ENCODE peak calls at places on chromosomes 11 and 22, in five cellular contexts. R is activated CD8-positive, alpha-beta T cell treated with anti-CD3 and anti-CD28 coated beads for 36 hours; S is HFFc6; U is mammary epithelial cell; B is astrocyte of the cerebellum. L is an unnamed sample.

GRCh38 chr22:29344137-29344536 is 28.6 kb upstream of the RASL10A start:
- DNase-seq in R (no peak), S (peak; percentile 98), U (peak; percentile 90), B (peak; percentile 93), L (no peak)

GRCh38 chr11:29224739-29225384 is 792.0 kb downstream of the KCNA4 start:
- DNase-seq in R (no peak), S (no peak), U (no peak), B (no peak), L (no peak)

GRCh38 chr11:64767344-64768299 is 7.8 kb upstream of the PYGM start:
- DNase-seq in R (peak; percentile 95), S (peak; percentile 39), U (no peak), B (peak; percentile 43), L (no peak)

GRCh38 chr11:133911169-133911568 is 45.6 kb downstream of the IGSF9B start:
- DNase-seq in R (peak; percentile 31), S (no peak), U (no peak), B (no peak), L (no peak)

GRCh38 chr11:31610544-31610943 is 101.0 kb downstream of the ELP4 start:
- DNase-seq in R (no peak), S (no peak), U (no peak), B (no peak), L (no peak)

GRCh38 chr11:29448246-29448877 is 568.5 kb downstream of the KCNA4 start:
- DNase-seq in R (no peak), S (peak; percentile 24), U (peak; percentile 3), B (peak; percentile 31), L (no peak)

GRCh38 chr22:31093956-31094622 is 13.0 kb downstream of the SMTN start:
- DNase-seq in R (no peak), S (no peak), U (no peak), B (no peak), L (no peak)

GRCh38 chr11:61075891-61076290 is 26.4 kb upstream of the CD5 start:
- DNase-seq in R (no peak), S (no peak), U (peak; percentile 17), B (peak; percentile 47), L (no peak)

GRCh38 chr22:20742764-20743163 is 31.1 kb upstream of the SERPIND1 start:
- DNase-seq in R (no peak), S (no peak), U (no peak), B (no peak), L (no peak)

GRCh38 chr22:24810043-24810749 is 4.2 kb downstream of the SGSM1 start:
- DNase-seq in R (no peak), S (no peak), U (no peak), B (no peak), L (no peak)

GRCh38 chr22:20432244-20432686 is 5.4 kb downstream of the SCARF2 start:
- DNase-seq in R (no peak), S (no peak), U (no peak), B (no peak), L (no peak)

GRCh38 chr11:80505771-80506170 is 1064.9 kb upstream of the TENM4 start:
- DNase-seq in R (no peak), S (no peak), U (no peak), B (no peak), L (no peak)

GRCh38 chr11:120698918-120699317 is 187.4 kb downstream of the GRIK4 start:
- DNase-seq in R (no peak), S (no peak), U (no peak), B (no peak), L (no peak)

GRCh38 chr11:99773646-99774045 is 752.9 kb downstream of the CNTN5 start:
- DNase-seq in R (no peak), S (no peak), U (no peak), B (peak; percentile 2), L (no peak)

GRCh38 chr11:134153147-134153905 is 70.4 kb downstream of the NCAPD3 start:
- DNase-seq in R (no peak), S (no peak), U (no peak), B (no peak), L (no peak)

DNA sequence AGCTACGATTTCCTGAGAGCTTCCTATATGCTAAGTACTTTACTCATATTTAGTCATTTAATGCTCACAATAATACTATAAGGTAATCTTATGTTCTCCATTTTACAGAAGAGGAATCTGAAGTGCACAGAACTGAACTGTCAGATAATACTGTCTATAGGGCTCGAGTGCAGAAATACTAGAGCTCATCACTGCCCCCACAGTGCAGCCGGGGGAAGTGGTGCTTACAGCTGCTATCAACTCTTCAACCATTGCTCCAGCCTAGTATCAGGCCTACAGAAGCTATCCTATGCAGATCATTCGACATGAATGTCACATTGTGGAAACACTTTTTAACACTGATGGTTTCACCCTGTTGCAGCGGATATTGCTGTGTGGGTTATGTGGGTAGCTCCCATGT is 929.9 kb downstream of the NTM start:
- DNase-seq in R (no peak), S (no peak), U (no peak), B (no peak), L (no peak)
- TF ChIP-seq CTCF in R (no peak), S (peak; percentile 62), U (no peak), B (peak; percentile 52), L (peak; percentile 37)

GRCh38 chr11:69840371-69841169 is 21.4 kb upstream of the FGF3 start:
- DNase-seq in R (no peak), S (no peak), U (peak; percentile 55), B (peak; percentile 6), L (no peak)

GRCh38 chr11:69841170-69841858 is 22.1 kb upstream of the FGF3 start:
- DNase-seq in R (no peak), S (no peak), U (no peak), B (no peak), L (no peak)

GRCh38 chr11:69843529-69843921 is 24.3 kb upstream of the FGF3 start:
- DNase-seq in R (no peak), S (no peak), U (no peak), B (no peak), L (no peak)

GRCh38 chr11:69842746-69843528 is 23.7 kb upstream of the FGF3 start:
- DNase-seq in R (no peak), S (no peak), U (no peak), B (no peak), L (no peak)

DNA sequence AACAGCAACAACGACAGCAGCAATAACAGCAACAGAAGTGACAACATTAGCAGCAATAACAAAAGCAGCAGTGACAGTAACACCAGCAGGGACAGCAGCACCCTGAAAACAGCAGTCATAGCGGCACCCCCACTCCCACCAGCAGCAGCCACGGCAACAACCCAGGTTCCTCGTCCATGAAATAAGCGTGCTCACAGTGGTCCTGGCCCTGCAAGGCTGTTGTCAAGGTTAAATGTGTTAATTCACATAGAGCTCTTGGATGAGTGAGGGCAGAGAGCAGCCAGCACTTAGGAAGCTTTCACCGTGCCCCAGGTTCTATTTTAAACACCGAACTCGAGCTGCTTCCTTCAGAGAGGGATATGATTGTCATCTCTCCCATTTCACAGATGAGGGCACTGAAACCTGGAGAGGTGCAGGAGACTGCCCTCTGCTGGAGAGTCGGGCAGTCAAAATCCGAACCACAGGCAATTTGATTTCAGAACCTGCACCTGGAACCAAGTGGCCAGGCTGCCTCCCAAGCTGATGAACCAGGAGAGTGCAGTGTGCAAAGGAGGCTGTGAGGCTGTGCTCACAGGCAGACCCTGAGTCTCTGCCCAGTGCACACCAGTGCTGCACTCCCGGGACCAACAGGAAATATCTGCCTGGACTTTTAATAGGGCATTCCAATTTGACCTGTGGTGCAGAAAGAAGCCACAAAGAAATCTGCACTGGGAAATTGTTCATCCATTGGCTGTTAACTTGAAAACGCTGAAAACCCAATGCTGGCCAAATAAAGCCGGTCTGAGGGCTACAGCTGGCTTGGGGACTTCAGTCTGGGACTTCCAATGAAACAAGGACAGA is 22.9 kb upstream of the FGF3 start:
- DNase-seq in R (peak; percentile 29), S (no peak), U (no peak), B (no peak), L (peak; percentile 42)
- TF ChIP-seq CTCF in R (peak; percentile 44), S (peak; percentile 73), U (peak; percentile 38), B (peak; percentile 39), L (peak; percentile 62)

GRCh38 chr11:2401436-2401984 is 960 bp downstream of the TSSC4 start:
- DNase-seq in R (no peak), S (no peak), U (no peak), B (no peak), L (no peak)
- TF ChIP-seq CTCF in R (no peak), S (peak; percentile 56), U (peak; percentile 37), B (no peak), L (peak; percentile 30)

GRCh38 chr11:130536106-130537040 is 87.9 kb downstream of the ADAMTS15 start:
- DNase-seq in R (no peak), S (no peak), U (peak; percentile 58), B (no peak), L (no peak)

GRCh38 chr11:130535530-130535929 is 87.1 kb downstream of the ADAMTS15 start:
- DNase-seq in R (no peak), S (no peak), U (no peak), B (no peak), L (no peak)

GRCh38 chr11:130533871-130534270 is 85.4 kb downstream of the ADAMTS15 start:
- DNase-seq in R (no peak), S (no peak), U (no peak), B (no peak), L (no peak)

GRCh38 chr11:130533113-130533803 is 84.8 kb downstream of the ADAMTS15 start:
- DNase-seq in R (no peak), S (no peak), U (no peak), B (no peak), L (no peak)

GRCh38 chr11:130534525-130534924 is 86.1 kb downstream of the ADAMTS15 start:
- DNase-seq in R (no peak), S (no peak), U (no peak), B (no peak), L (no peak)
- TF ChIP-seq CTCF in R (no peak), S (no peak), U (no peak), B (no peak), L (no peak)

GRCh38 chr22:37696657-37697539 is at the start of gene TRIOBP:
- DNase-seq in R (peak; percentile 98), S (peak; percentile 94), U (peak; percentile 68), B (peak; percentile 82), L (peak; percentile 95)
- TF ChIP-seq CTCF in R (peak; percentile 46), S (peak; percentile 67), U (peak; percentile 46), B (peak; percentile 49), L (peak; percentile 43)

GRCh38 chr11:11979487-11980117 is 28.8 kb downstream of the DKK3 start:
- DNase-seq in R (no peak), S (peak; percentile 86), U (no peak), B (no peak), L (no peak)
- TF ChIP-seq CTCF in R (no peak), S (no peak), U (no peak), B (no peak), L (no peak)

DNA sequence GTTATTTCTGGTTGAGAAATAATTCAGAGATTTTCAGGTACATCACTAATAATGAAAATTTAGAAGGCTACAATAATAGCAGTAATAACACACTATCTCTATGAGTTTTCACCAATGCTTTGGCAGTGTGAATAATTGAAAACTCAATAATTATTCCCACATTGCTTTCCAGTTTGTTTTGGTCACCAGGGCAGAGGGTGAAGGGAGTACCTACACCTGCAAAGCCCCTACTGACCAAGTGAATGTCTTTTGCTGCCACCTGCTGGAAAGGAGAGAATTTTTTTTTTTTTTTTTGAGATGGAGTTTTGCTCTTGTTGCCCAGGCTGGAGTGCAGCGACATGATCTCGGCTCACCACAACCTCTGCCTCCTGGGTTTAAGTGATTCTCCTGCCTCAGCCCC is 3.2 kb downstream of the NELL1 start:
- DNase-seq in R (no peak), S (no peak), U (no peak), B (no peak), L (peak; percentile 23)
- TF ChIP-seq CTCF in R (peak; percentile 41), S (peak; percentile 61), U (peak; percentile 49), B (peak; percentile 28), L (peak; percentile 37)